ENCODE peak calls at places on chromosome 14, in ten cellular contexts. One of them, this sample, is unnamed.

GRCh38 chr14:30193791-30194407 is 266.3 kb upstream of the PRKD1 start:
- DNase-seq in cardiac muscle cell: peak; percentile 95
- DNase-seq in astrocyte: peak; percentile 90
- DNase-seq in breast epithelium: no peak
- DNase-seq in ovary: no peak
- DNase-seq in uterus: no peak
- DNase-seq in brain microvascular endothelial cell: peak; percentile 29
- DNase-seq in left lung: no peak
- DNase-seq in left ventricle myocardium inferior: no peak
- DNase-seq in fibroblast of lung: peak; percentile 93
- DNase-seq in this sample: peak; percentile 77

GRCh38 chr14:69643430-69644200 is 32.2 kb downstream of the SUSD6 start:
- DNase-seq in left ventricle myocardium inferior: no peak
- DNase-seq in uterus: peak; percentile 56
- DNase-seq in left lung: peak; percentile 76
- DNase-seq in fibroblast of lung: peak; percentile 83
- DNase-seq in cardiac muscle cell: no peak
- DNase-seq in ovary: no peak
- DNase-seq in breast epithelium: peak; percentile 79
- DNase-seq in brain microvascular endothelial cell: peak; percentile 53
- DNase-seq in astrocyte: peak; percentile 80
- DNase-seq in this sample: peak; percentile 48

GRCh38 chr14:68626386-68626785 is 166.5 kb downstream of the ZFP36L1 start:
- DNase-seq in fibroblast of lung: no peak
- DNase-seq in left lung: no peak
- DNase-seq in ovary: no peak
- DNase-seq in astrocyte: no peak
- DNase-seq in cardiac muscle cell: no peak
- DNase-seq in breast epithelium: no peak
- DNase-seq in brain microvascular endothelial cell: no peak
- DNase-seq in uterus: no peak
- DNase-seq in left ventricle myocardium inferior: peak; percentile 59
- DNase-seq in this sample: no peak

GRCh38 chr14:63551338-63551737 is 8.2 kb upstream of the PPP2R5E start:
- DNase-seq in ovary: no peak
- DNase-seq in left lung: no peak
- DNase-seq in fibroblast of lung: peak; percentile 25
- DNase-seq in uterus: no peak
- DNase-seq in astrocyte: no peak
- DNase-seq in left ventricle myocardium inferior: no peak
- DNase-seq in brain microvascular endothelial cell: no peak
- DNase-seq in breast epithelium: no peak
- DNase-seq in cardiac muscle cell: peak; percentile 12
- DNase-seq in this sample: no peak

GRCh38 chr14:28321475-28322244 is 444.9 kb upstream of the FOXG1 start:
- DNase-seq in ovary: no peak
- DNase-seq in uterus: no peak
- DNase-seq in breast epithelium: no peak
- DNase-seq in fibroblast of lung: peak; percentile 71
- DNase-seq in left lung: no peak
- DNase-seq in astrocyte: peak; percentile 57
- DNase-seq in left ventricle myocardium inferior: no peak
- DNase-seq in cardiac muscle cell: peak; percentile 56
- DNase-seq in brain microvascular endothelial cell: no peak
- DNase-seq in this sample: no peak

GRCh38 chr14:54489731-54490447 is 1.1 kb upstream of the GMFB start:
- DNase-seq in brain microvascular endothelial cell: no peak
- DNase-seq in ovary: no peak
- DNase-seq in uterus: no peak
- DNase-seq in breast epithelium: no peak
- DNase-seq in cardiac muscle cell: no peak
- DNase-seq in astrocyte: no peak
- DNase-seq in left ventricle myocardium inferior: no peak
- DNase-seq in left lung: no peak
- DNase-seq in fibroblast of lung: no peak
- DNase-seq in this sample: no peak

GRCh38 chr14:71361874-71362273 is 454.6 kb downstream of the PCNX1 start:
- DNase-seq in ovary: no peak
- DNase-seq in brain microvascular endothelial cell: no peak
- DNase-seq in breast epithelium: no peak
- DNase-seq in left ventricle myocardium inferior: no peak
- DNase-seq in astrocyte: no peak
- DNase-seq in uterus: no peak
- DNase-seq in fibroblast of lung: no peak
- DNase-seq in cardiac muscle cell: no peak
- DNase-seq in left lung: no peak
- DNase-seq in this sample: no peak

GRCh38 chr14:67423424-67423823 is 11.5 kb upstream of the PLEK2 start:
- DNase-seq in left ventricle myocardium inferior: no peak
- DNase-seq in cardiac muscle cell: no peak
- DNase-seq in uterus: no peak
- DNase-seq in left lung: no peak
- DNase-seq in ovary: no peak
- DNase-seq in breast epithelium: no peak
- DNase-seq in brain microvascular endothelial cell: no peak
- DNase-seq in fibroblast of lung: no peak
- DNase-seq in astrocyte: no peak
- DNase-seq in this sample: no peak

GRCh38 chr14:106518054-106518943 is 991.9 kb downstream of the TMEM121 start:
- DNase-seq in cardiac muscle cell: no peak
- DNase-seq in breast epithelium: no peak
- DNase-seq in brain microvascular endothelial cell: no peak
- DNase-seq in fibroblast of lung: no peak
- DNase-seq in ovary: no peak
- DNase-seq in left ventricle myocardium inferior: peak; percentile 32
- DNase-seq in astrocyte: no peak
- DNase-seq in left lung: no peak
- DNase-seq in uterus: no peak
- DNase-seq in this sample: no peak

GRCh38 chr14:81268016-81268416 is 47.3 kb upstream of the GTF2A1 start:
- DNase-seq in left lung: no peak
- DNase-seq in astrocyte: no peak
- DNase-seq in brain microvascular endothelial cell: peak; percentile 3
- DNase-seq in fibroblast of lung: peak; percentile 12
- DNase-seq in cardiac muscle cell: no peak
- DNase-seq in ovary: no peak
- DNase-seq in breast epithelium: no peak
- DNase-seq in left ventricle myocardium inferior: no peak
- DNase-seq in uterus: no peak
- DNase-seq in this sample: no peak

GRCh38 chr14:74514471-74514932 is 20.9 kb downstream of the ISCA2 start:
- DNase-seq in breast epithelium: no peak
- DNase-seq in left ventricle myocardium inferior: no peak
- DNase-seq in fibroblast of lung: peak; percentile 95
- DNase-seq in astrocyte: peak; percentile 94
- DNase-seq in left lung: peak; percentile 56
- DNase-seq in brain microvascular endothelial cell: peak; percentile 78
- DNase-seq in ovary: peak; percentile 47
- DNase-seq in cardiac muscle cell: peak; percentile 78
- DNase-seq in uterus: no peak
- DNase-seq in this sample: peak; percentile 89

GRCh38 chr14:101024686-101025085 is 121.2 kb upstream of the RTL1 start:
- DNase-seq in left lung: peak; percentile 9
- DNase-seq in ovary: peak; percentile 4
- DNase-seq in cardiac muscle cell: no peak
- DNase-seq in left ventricle myocardium inferior: no peak
- DNase-seq in fibroblast of lung: no peak
- DNase-seq in astrocyte: no peak
- DNase-seq in brain microvascular endothelial cell: no peak
- DNase-seq in uterus: peak; percentile 1
- DNase-seq in breast epithelium: peak; percentile 7
- DNase-seq in this sample: no peak

GRCh38 chr14:94904636-94905035 is 134.7 kb upstream of the GSC start:
- DNase-seq in fibroblast of lung: peak; percentile 67
- DNase-seq in uterus: no peak
- DNase-seq in ovary: no peak
- DNase-seq in breast epithelium: no peak
- DNase-seq in brain microvascular endothelial cell: peak; percentile 57
- DNase-seq in left lung: no peak
- DNase-seq in cardiac muscle cell: peak; percentile 45
- DNase-seq in left ventricle myocardium inferior: no peak
- DNase-seq in astrocyte: peak; percentile 58
- DNase-seq in this sample: peak; percentile 38

GRCh38 chr14:22844221-22845102 is 8.1 kb downstream of the MMP14 start:
- DNase-seq in breast epithelium: no peak
- DNase-seq in ovary: peak; percentile 33
- DNase-seq in fibroblast of lung: no peak
- DNase-seq in uterus: no peak
- DNase-seq in left ventricle myocardium inferior: no peak
- DNase-seq in astrocyte: no peak
- DNase-seq in brain microvascular endothelial cell: no peak
- DNase-seq in cardiac muscle cell: no peak
- DNase-seq in left lung: no peak
- DNase-seq in this sample: no peak

GRCh38 chr14:73007835-73008234 is 19.1 kb downstream of the ZFYVE1 start:
- DNase-seq in uterus: no peak
- DNase-seq in breast epithelium: no peak
- DNase-seq in left lung: no peak
- DNase-seq in brain microvascular endothelial cell: no peak
- DNase-seq in astrocyte: no peak
- DNase-seq in cardiac muscle cell: no peak
- DNase-seq in left ventricle myocardium inferior: no peak
- DNase-seq in fibroblast of lung: no peak
- DNase-seq in ovary: no peak
- DNase-seq in this sample: no peak

DNA sequence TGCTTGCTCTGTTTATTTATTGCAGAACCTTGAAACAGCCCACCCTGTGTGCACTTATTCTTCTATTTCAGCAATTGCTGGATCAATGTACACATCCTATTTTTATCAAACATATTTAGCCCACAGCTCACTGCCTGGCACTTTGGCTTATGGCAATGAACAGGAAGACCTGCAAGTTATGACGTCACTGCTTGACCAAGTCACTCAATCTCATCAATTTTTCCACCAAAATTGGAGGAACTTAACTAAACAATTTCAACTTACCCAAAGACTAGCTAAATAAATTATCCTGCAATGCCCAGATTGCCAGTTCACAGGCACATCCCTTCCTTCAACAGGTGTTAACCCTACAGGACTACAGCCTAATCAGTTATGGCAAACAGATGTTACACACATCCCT is 89.3 kb downstream of the FSCB start:
- DNase-seq in left ventricle myocardium inferior: no peak
- DNase-seq in astrocyte: no peak
- DNase-seq in brain microvascular endothelial cell: no peak
- DNase-seq in ovary: no peak
- DNase-seq in breast epithelium: no peak
- DNase-seq in uterus: no peak
- DNase-seq in fibroblast of lung: no peak
- DNase-seq in left lung: no peak
- DNase-seq in cardiac muscle cell: no peak
- DNase-seq in this sample: no peak
- TF ChIP-seq CTCF in left ventricle myocardium inferior: no peak
- TF ChIP-seq CTCF in astrocyte: no peak
- TF ChIP-seq CTCF in brain microvascular endothelial cell: no peak
- TF ChIP-seq CTCF in ovary: no peak
- TF ChIP-seq CTCF in breast epithelium: no peak
- TF ChIP-seq CTCF in uterus: no peak
- TF ChIP-seq CTCF in fibroblast of lung: no peak
- TF ChIP-seq CTCF in left lung: no peak
- TF ChIP-seq CTCF in cardiac muscle cell: no peak
- TF ChIP-seq CTCF in this sample: no peak

GRCh38 chr14:56004807-56005579 is 113.2 kb upstream of the PELI2 start:
- DNase-seq in breast epithelium: no peak
- DNase-seq in ovary: peak; percentile 66
- DNase-seq in brain microvascular endothelial cell: peak; percentile 89
- DNase-seq in cardiac muscle cell: peak; percentile 90
- DNase-seq in fibroblast of lung: peak; percentile 91
- DNase-seq in left lung: peak; percentile 52
- DNase-seq in left ventricle myocardium inferior: no peak
- DNase-seq in uterus: peak; percentile 27
- DNase-seq in astrocyte: peak; percentile 90
- DNase-seq in this sample: peak; percentile 85
- H3K4me3 ChIP-seq in breast epithelium: peak overlapping the region; percentile 54
- H3K4me3 ChIP-seq in ovary: peak overlapping the region; percentile 17
- H3K4me3 ChIP-seq in brain microvascular endothelial cell: peak overlapping the region; percentile 15
- H3K4me3 ChIP-seq in cardiac muscle cell: no peak overlapping the region
- H3K4me3 ChIP-seq in fibroblast of lung: peak overlapping the region; percentile 22
- H3K4me3 ChIP-seq in left lung: peak overlapping the region; percentile 5
- H3K4me3 ChIP-seq in left ventricle myocardium inferior: peak overlapping the region; percentile 44
- H3K4me3 ChIP-seq in uterus: peak overlapping the region; percentile 24
- H3K4me3 ChIP-seq in astrocyte: peak overlapping the region; percentile 37
- H3K4me3 ChIP-seq in this sample: peak overlapping the region; percentile 42

DNA sequence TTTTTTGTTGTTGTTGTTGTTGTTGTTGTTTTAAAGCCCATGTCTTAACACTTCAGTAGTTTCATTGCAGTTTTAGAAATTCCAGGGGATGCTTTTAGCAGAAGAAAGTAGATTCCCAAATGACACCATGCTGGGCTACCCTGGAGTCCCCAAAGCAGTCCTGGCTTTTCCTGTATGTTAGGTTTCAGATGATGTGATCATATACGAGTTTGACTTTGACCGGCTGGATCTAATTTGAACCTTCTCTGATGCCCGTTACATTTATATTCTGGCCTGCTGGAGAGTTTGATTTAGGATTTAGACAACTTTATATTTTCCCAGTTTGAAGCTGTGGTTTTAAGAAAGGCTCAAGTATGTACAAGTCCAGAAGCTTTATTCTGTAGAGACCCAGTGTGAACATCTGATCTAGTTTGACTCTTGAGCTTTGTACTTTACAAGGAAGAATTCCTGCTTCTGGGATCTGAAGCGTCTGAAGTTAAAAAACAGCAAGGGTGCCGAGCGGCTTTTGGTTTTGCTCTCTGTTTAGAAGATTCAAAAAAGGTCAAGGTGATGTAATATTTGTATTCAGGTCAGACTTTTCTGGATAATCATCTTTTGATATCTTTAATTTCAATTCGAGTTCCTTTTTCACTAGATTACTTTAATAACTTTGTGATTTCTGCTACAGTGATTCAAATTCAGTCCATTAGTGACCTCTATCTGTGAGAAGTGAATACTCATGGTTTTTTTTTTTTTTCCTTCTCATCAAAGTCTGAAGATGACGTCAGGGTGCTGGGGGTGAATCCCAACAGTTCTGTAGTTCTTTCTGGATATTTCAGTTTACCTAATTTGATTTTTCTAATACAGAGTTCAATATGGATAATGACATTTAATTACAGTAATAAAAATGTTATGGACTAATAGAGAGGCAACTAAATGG is 6.2 kb downstream of the FLRT2 start:
- DNase-seq in ovary: no peak
- DNase-seq in left lung: no peak
- DNase-seq in brain microvascular endothelial cell: no peak
- DNase-seq in fibroblast of lung: peak; percentile 59
- DNase-seq in left ventricle myocardium inferior: no peak
- DNase-seq in breast epithelium: no peak
- DNase-seq in uterus: peak; percentile 44
- DNase-seq in astrocyte: peak; percentile 48
- DNase-seq in cardiac muscle cell: peak; percentile 73
- DNase-seq in this sample: peak; percentile 74
- TF ChIP-seq CTCF in ovary: peak; percentile 60
- TF ChIP-seq CTCF in left lung: no peak
- TF ChIP-seq CTCF in brain microvascular endothelial cell: peak; percentile 29
- TF ChIP-seq CTCF in fibroblast of lung: peak; percentile 51
- TF ChIP-seq CTCF in left ventricle myocardium inferior: peak; percentile 62
- TF ChIP-seq CTCF in breast epithelium: peak; percentile 30
- TF ChIP-seq CTCF in uterus: peak; percentile 39
- TF ChIP-seq CTCF in astrocyte: peak; percentile 49
- TF ChIP-seq CTCF in cardiac muscle cell: peak; percentile 51
- TF ChIP-seq CTCF in this sample: peak; percentile 49

GRCh38 chr14:96762650-96763049 is 34.5 kb upstream of the VRK1 start:
- DNase-seq in brain microvascular endothelial cell: peak; percentile 64
- DNase-seq in ovary: no peak
- DNase-seq in left lung: no peak
- DNase-seq in breast epithelium: no peak
- DNase-seq in fibroblast of lung: peak; percentile 50
- DNase-seq in cardiac muscle cell: peak; percentile 68
- DNase-seq in uterus: no peak
- DNase-seq in astrocyte: peak; percentile 36
- DNase-seq in left ventricle myocardium inferior: no peak
- DNase-seq in this sample: peak; percentile 58
- H3K4me3 ChIP-seq in brain microvascular endothelial cell: no peak overlapping the region
- H3K4me3 ChIP-seq in ovary: no peak overlapping the region
- H3K4me3 ChIP-seq in left lung: no peak overlapping the region
- H3K4me3 ChIP-seq in breast epithelium: no peak overlapping the region
- H3K4me3 ChIP-seq in fibroblast of lung: no peak overlapping the region
- H3K4me3 ChIP-seq in cardiac muscle cell: peak overlapping the region; percentile 13
- H3K4me3 ChIP-seq in uterus: no peak overlapping the region
- H3K4me3 ChIP-seq in astrocyte: no peak overlapping the region
- H3K4me3 ChIP-seq in left ventricle myocardium inferior: no peak overlapping the region
- H3K4me3 ChIP-seq in this sample: no peak overlapping the region